ENCODE peak calls at places on chromosomes 2 and 18, in six cellular contexts. E is stimulated activated CD4-positive, alpha-beta T cell treated with anti-CD3 and anti-CD28 coated beads, Interleukin-2, amount 100 ng/mL, for 24 hours; L is PC-9; A is colonic mucosa; U is activated T-helper 1 cell treated with anti-CD3 and anti-CD28 coated beads, Interleukin-12 subunit alpha, Interleukin-12 subunit beta, Interleukin-2, Interleukin-4 antibody, amounts not matched to agents 30 ng/mL and 10 ng/mL and 1 ng/mL, durations not matched to agents 14 hours and 24 hours and 36 hours; S is NCI-H2029. C is an unnamed sample.

GRCh38 chr2:118593257-118593656 is 254.2 kb downstream of the EN1 start:
- DNase-seq in E (no peak), L (no peak), A (no peak), U (no peak), S (no peak), C (no peak)

GRCh38 chr2:231228223-231228622 is 29.8 kb downstream of the ARMC9 start:
- DNase-seq in E (no peak), L (no peak), A (no peak), U (no peak), S (peak; percentile 48), C (no peak)

GRCh38 chr18:41873730-41874129 is 81.3 kb upstream of the PIK3C3 start:
- DNase-seq in E (no peak), L (no peak), A (no peak), U (no peak), S (no peak), C (no peak)

GRCh38 chr2:136251777-136252477 is 134.0 kb upstream of the CXCR4 start:
- DNase-seq in E (no peak), L (no peak), A (no peak), U (no peak), S (no peak), C (no peak)

GRCh38 chr2:71156531-71156930 is 26.1 kb downstream of the MPHOSPH10 start:
- DNase-seq in E (no peak), L (no peak), A (no peak), U (no peak), S (no peak), C (no peak)

GRCh38 chr18:70469916-70470315 is 181.1 kb downstream of the SOCS6 start:
- DNase-seq in E (no peak), L (no peak), A (no peak), U (no peak), S (no peak), C (no peak)

GRCh38 chr2:143068094-143068890 is 60.9 kb upstream of the ARHGAP15 start:
- DNase-seq in E (no peak), L (no peak), A (no peak), U (no peak), S (no peak), C (no peak)

GRCh38 chr2:116057538-116057937 is 1615.1 kb downstream of the DPP10 start:
- DNase-seq in E (no peak), L (no peak), A (no peak), U (no peak), S (no peak), C (no peak)

GRCh38 chr2:37635359-37636208 is 35.9 kb downstream of the CDC42EP3 start:
- DNase-seq in E (peak; percentile 72), L (no peak), A (no peak), U (peak; percentile 63), S (no peak), C (no peak)

GRCh38 chr2:29361255-29361654 is 246.0 kb downstream of the CLIP4 start:
- DNase-seq in E (no peak), L (peak; percentile 23), A (no peak), U (no peak), S (no peak), C (no peak)

GRCh38 chr2:98520806-98521205 is 76.1 kb downstream of the INPP4A start:
- DNase-seq in E (no peak), L (no peak), A (no peak), U (no peak), S (no peak), C (no peak)

GRCh38 chr2:199850718-199851498 is at the start of gene FTCDNL1:
- DNase-seq in E (peak; percentile 74), L (peak; percentile 40), A (peak; percentile 85), U (peak; percentile 66), S (peak; percentile 35), C (peak; percentile 29)

GRCh38 chr18:9032519-9032918 is 70.0 kb upstream of the NDUFV2 start:
- DNase-seq in E (no peak), L (no peak), A (no peak), U (no peak), S (no peak), C (no peak)

GRCh38 chr2:9234680-9235387 is 28.2 kb downstream of the ASAP2 start:
- DNase-seq in E (no peak), L (peak; percentile 99), A (no peak), U (no peak), S (no peak), C (no peak)

GRCh38 chr2:191786694-191787093 is 60.2 kb downstream of the CAVIN2 start:
- DNase-seq in E (no peak), L (no peak), A (no peak), U (no peak), S (no peak), C (no peak)

GRCh38 chr2:240389302-240389805 is 46.1 kb upstream of the GPC1 start:
- DNase-seq in E (no peak), L (no peak), A (no peak), U (no peak), S (no peak), C (no peak)

GRCh38 chr2:88521445-88522070 is 69.1 kb upstream of the FOXI3 start:
- DNase-seq in E (no peak), L (no peak), A (no peak), U (no peak), S (no peak), C (no peak)

GRCh38 chr18:62389761-62390481 is 64.8 kb downstream of the TNFRSF11A start:
- DNase-seq in E (no peak), L (peak; percentile 61), A (no peak), U (no peak), S (no peak), C (no peak)

GRCh38 chr2:31269087-31269486 is 35.1 kb downstream of the EHD3 start:
- DNase-seq in E (no peak), L (no peak), A (no peak), U (no peak), S (no peak), C (no peak)

GRCh38 chr2:189641047-189641446 is 20.2 kb upstream of the ASNSD1 start:
- DNase-seq in E (no peak), L (no peak), A (no peak), U (no peak), S (no peak), C (no peak)

GRCh38 chr2:134677866-134678774 is 40.7 kb downstream of the TMEM163 start:
- DNase-seq in E (no peak), L (no peak), A (no peak), U (no peak), S (no peak), C (no peak)

GRCh38 chr2:120424274-120424796 is 78.4 kb downstream of the INHBB start:
- DNase-seq in E (no peak), L (no peak), A (no peak), U (no peak), S (no peak), C (no peak)

GRCh38 chr2:171172980-171173542 is 12.4 kb upstream of the TLK1 start:
- DNase-seq in E (no peak), L (no peak), A (no peak), U (no peak), S (no peak), C (peak; percentile 1)

GRCh38 chr18:12811191-12811950 is 72.7 kb downstream of the PTPN2 start:
- DNase-seq in E (no peak), L (peak; percentile 63), A (no peak), U (no peak), S (no peak), C (no peak)

C was measured in NK-92 treated with Interleukin-12 subunit alpha and Interleukin-12 subunit beta, amount 100 ng/mL, for 24 hours.